ENCODE peak calls at places on chromosomes 7 and 10, in eight cellular contexts. One of them, this sample, is unnamed.

GRCh38 chr10:50526185-50526584 is 97.6 kb downstream of the SGMS1 start:
- DNase-seq in amniotic stem cell: no peak
- DNase-seq in RPMI8226: no peak
- DNase-seq in progenitor cell of endocrine pancreas: no peak
- DNase-seq in mesenchymal stem cell: no peak
- DNase-seq in NCI-H1092: no peak
- DNase-seq in neuronal stem cell: no peak
- DNase-seq in ELR: no peak
- DNase-seq in this sample: no peak

GRCh38 chr10:27646194-27646593 is 99.4 kb downstream of the MKX start:
- DNase-seq in amniotic stem cell: peak
- DNase-seq in RPMI8226: no peak
- DNase-seq in progenitor cell of endocrine pancreas: no peak
- DNase-seq in mesenchymal stem cell: no peak
- DNase-seq in NCI-H1092: no peak
- DNase-seq in neuronal stem cell: no peak
- DNase-seq in ELR: peak
- DNase-seq in this sample: peak

GRCh38 chr7:16594061-16594460 is 51.5 kb downstream of the ANKMY2 start:
- DNase-seq in amniotic stem cell: no peak
- DNase-seq in RPMI8226: no peak
- DNase-seq in progenitor cell of endocrine pancreas: no peak
- DNase-seq in mesenchymal stem cell: peak
- DNase-seq in NCI-H1092: no peak
- DNase-seq in neuronal stem cell: no peak
- DNase-seq in ELR: peak
- DNase-seq in this sample: no peak

GRCh38 chr7:92763636-92764423 is 72.5 kb downstream of the CDK6 start:
- DNase-seq in amniotic stem cell: no peak
- DNase-seq in RPMI8226: peak
- DNase-seq in progenitor cell of endocrine pancreas: no peak
- DNase-seq in mesenchymal stem cell: peak
- DNase-seq in NCI-H1092: no peak
- DNase-seq in neuronal stem cell: no peak
- DNase-seq in ELR: peak
- DNase-seq in this sample: no peak

GRCh38 chr10:91164520-91165065 is 55.9 kb upstream of the PCGF5 start:
- DNase-seq in amniotic stem cell: no peak
- DNase-seq in RPMI8226: no peak
- DNase-seq in progenitor cell of endocrine pancreas: no peak
- DNase-seq in mesenchymal stem cell: peak
- DNase-seq in NCI-H1092: no peak
- DNase-seq in neuronal stem cell: no peak
- DNase-seq in ELR: peak
- DNase-seq in this sample: no peak

GRCh38 chr10:72846225-72846624 is 47.3 kb upstream of the OIT3 start:
- DNase-seq in amniotic stem cell: no peak
- DNase-seq in RPMI8226: no peak
- DNase-seq in progenitor cell of endocrine pancreas: no peak
- DNase-seq in mesenchymal stem cell: peak
- DNase-seq in NCI-H1092: no peak
- DNase-seq in neuronal stem cell: no peak
- DNase-seq in ELR: peak
- DNase-seq in this sample: peak

GRCh38 chr10:18000601-18001000 is 48.9 kb downstream of the SLC39A12 start:
- DNase-seq in amniotic stem cell: no peak
- DNase-seq in RPMI8226: no peak
- DNase-seq in progenitor cell of endocrine pancreas: no peak
- DNase-seq in mesenchymal stem cell: no peak
- DNase-seq in NCI-H1092: no peak
- DNase-seq in neuronal stem cell: no peak
- DNase-seq in ELR: peak
- DNase-seq in this sample: no peak

GRCh38 chr10:49118450-49118849 is 3.1 kb upstream of the VSTM4 start:
- DNase-seq in amniotic stem cell: no peak
- DNase-seq in RPMI8226: no peak
- DNase-seq in progenitor cell of endocrine pancreas: no peak
- DNase-seq in mesenchymal stem cell: no peak
- DNase-seq in NCI-H1092: no peak
- DNase-seq in neuronal stem cell: no peak
- DNase-seq in ELR: no peak
- DNase-seq in this sample: no peak

GRCh38 chr10:100939763-100940344 is 27.1 kb downstream of the SLF2 start:
- DNase-seq in amniotic stem cell: no peak
- DNase-seq in RPMI8226: no peak
- DNase-seq in progenitor cell of endocrine pancreas: no peak
- DNase-seq in mesenchymal stem cell: peak
- DNase-seq in NCI-H1092: no peak
- DNase-seq in neuronal stem cell: no peak
- DNase-seq in ELR: no peak
- DNase-seq in this sample: peak

GRCh38 chr10:5206799-5207198 is 10.2 kb downstream of the AKR1C4 start:
- DNase-seq in amniotic stem cell: no peak
- DNase-seq in RPMI8226: no peak
- DNase-seq in progenitor cell of endocrine pancreas: no peak
- DNase-seq in mesenchymal stem cell: no peak
- DNase-seq in NCI-H1092: no peak
- DNase-seq in neuronal stem cell: no peak
- DNase-seq in ELR: no peak
- DNase-seq in this sample: no peak

GRCh38 chr10:101236376-101237079 is 7.3 kb upstream of the LBX1 start:
- DNase-seq in amniotic stem cell: no peak
- DNase-seq in RPMI8226: no peak
- DNase-seq in progenitor cell of endocrine pancreas: no peak
- DNase-seq in mesenchymal stem cell: no peak
- DNase-seq in NCI-H1092: no peak
- DNase-seq in neuronal stem cell: no peak
- DNase-seq in ELR: peak
- DNase-seq in this sample: no peak

GRCh38 chr10:75211007-75211735 is 575 bp downstream of the VDAC2 start:
- DNase-seq in amniotic stem cell: peak
- DNase-seq in RPMI8226: peak
- DNase-seq in progenitor cell of endocrine pancreas: no peak
- DNase-seq in mesenchymal stem cell: peak
- DNase-seq in NCI-H1092: no peak
- DNase-seq in neuronal stem cell: no peak
- DNase-seq in ELR: peak
- DNase-seq in this sample: no peak

GRCh38 chr10:103207141-103207540 is 14.1 kb upstream of the NT5C2 start:
- DNase-seq in amniotic stem cell: no peak
- DNase-seq in RPMI8226: no peak
- DNase-seq in progenitor cell of endocrine pancreas: no peak
- DNase-seq in mesenchymal stem cell: no peak
- DNase-seq in NCI-H1092: no peak
- DNase-seq in neuronal stem cell: no peak
- DNase-seq in ELR: no peak
- DNase-seq in this sample: no peak

GRCh38 chr7:22962775-22963358 is 51.1 kb downstream of the HYCC1 start:
- DNase-seq in amniotic stem cell: peak
- DNase-seq in RPMI8226: no peak
- DNase-seq in progenitor cell of endocrine pancreas: no peak
- DNase-seq in mesenchymal stem cell: no peak
- DNase-seq in NCI-H1092: no peak
- DNase-seq in neuronal stem cell: no peak
- DNase-seq in ELR: no peak
- DNase-seq in this sample: no peak

GRCh38 chr10:63054889-63055606 is 78.1 kb upstream of the NRBF2 start:
- DNase-seq in amniotic stem cell: no peak
- DNase-seq in RPMI8226: no peak
- DNase-seq in progenitor cell of endocrine pancreas: no peak
- DNase-seq in mesenchymal stem cell: no peak
- DNase-seq in NCI-H1092: no peak
- DNase-seq in neuronal stem cell: no peak
- DNase-seq in ELR: peak
- DNase-seq in this sample: no peak

GRCh38 chr10:21696302-21696701 is 162.3 kb downstream of the MLLT10 start:
- DNase-seq in amniotic stem cell: no peak
- DNase-seq in RPMI8226: no peak
- DNase-seq in progenitor cell of endocrine pancreas: no peak
- DNase-seq in mesenchymal stem cell: no peak
- DNase-seq in NCI-H1092: no peak
- DNase-seq in neuronal stem cell: no peak
- DNase-seq in ELR: no peak
- DNase-seq in this sample: no peak

GRCh38 chr7:138755331-138755747 is 42.5 kb upstream of the TMEM213 start:
- DNase-seq in amniotic stem cell: no peak
- DNase-seq in RPMI8226: no peak
- DNase-seq in progenitor cell of endocrine pancreas: no peak
- DNase-seq in mesenchymal stem cell: no peak
- DNase-seq in NCI-H1092: no peak
- DNase-seq in neuronal stem cell: no peak
- DNase-seq in ELR: no peak
- DNase-seq in this sample: no peak

GRCh38 chr10:92848441-92849233 is at the start of gene EXOC6:
- DNase-seq in amniotic stem cell: peak
- DNase-seq in RPMI8226: peak
- DNase-seq in progenitor cell of endocrine pancreas: peak
- DNase-seq in mesenchymal stem cell: peak
- DNase-seq in NCI-H1092: peak
- DNase-seq in neuronal stem cell: peak
- DNase-seq in ELR: peak
- DNase-seq in this sample: no peak

GRCh38 chr7:78576196-78576595 is 777.6 kb downstream of the PHTF2 start:
- DNase-seq in amniotic stem cell: no peak
- DNase-seq in RPMI8226: no peak
- DNase-seq in progenitor cell of endocrine pancreas: no peak
- DNase-seq in mesenchymal stem cell: peak
- DNase-seq in NCI-H1092: no peak
- DNase-seq in neuronal stem cell: no peak
- DNase-seq in ELR: peak
- DNase-seq in this sample: peak

GRCh38 chr10:133442191-133442966 is 11.4 kb upstream of the SCART1 start:
- DNase-seq in amniotic stem cell: no peak
- DNase-seq in RPMI8226: no peak
- DNase-seq in progenitor cell of endocrine pancreas: no peak
- DNase-seq in mesenchymal stem cell: no peak
- DNase-seq in NCI-H1092: no peak
- DNase-seq in neuronal stem cell: no peak
- DNase-seq in ELR: peak
- DNase-seq in this sample: no peak

GRCh38 chr7:130893441-130893894 is 159.5 kb upstream of the KLF14 start:
- DNase-seq in amniotic stem cell: peak
- DNase-seq in RPMI8226: no peak
- DNase-seq in progenitor cell of endocrine pancreas: no peak
- DNase-seq in mesenchymal stem cell: peak
- DNase-seq in NCI-H1092: no peak
- DNase-seq in neuronal stem cell: no peak
- DNase-seq in ELR: peak
- DNase-seq in this sample: no peak